ENCODE peak calls at places on chromosomes 5 and 9, in five cellular contexts. One of them, this sample, is unnamed.

GRCh38 chr9:24879591-24879990 is 333.9 kb upstream of the IZUMO3 start:
- DNase-seq in lower lobe of right lung: no peak
- DNase-seq in globus pallidus: no peak
- DNase-seq in mesendoderm: no peak
- DNase-seq in MCF 10A: no peak
- DNase-seq in this sample: no peak

GRCh38 chr5:180026320-180026719 is 45.2 kb downstream of the RNF130 start:
- DNase-seq in lower lobe of right lung: no peak
- DNase-seq in globus pallidus: peak
- DNase-seq in mesendoderm: peak
- DNase-seq in MCF 10A: peak
- DNase-seq in this sample: no peak

GRCh38 chr5:157309796-157310195 is 43.9 kb downstream of the CYFIP2 start:
- DNase-seq in lower lobe of right lung: no peak
- DNase-seq in globus pallidus: no peak
- DNase-seq in mesendoderm: no peak
- DNase-seq in MCF 10A: peak
- DNase-seq in this sample: no peak

GRCh38 chr5:95080026-95080425 is 204.9 kb downstream of the MCTP1 start:
- DNase-seq in lower lobe of right lung: no peak
- DNase-seq in globus pallidus: no peak
- DNase-seq in mesendoderm: no peak
- DNase-seq in MCF 10A: peak
- DNase-seq in this sample: peak

GRCh38 chr5:175517824-175518450 is 39.6 kb downstream of the SFXN1 start:
- DNase-seq in lower lobe of right lung: no peak
- DNase-seq in globus pallidus: no peak
- DNase-seq in mesendoderm: no peak
- DNase-seq in MCF 10A: peak
- DNase-seq in this sample: peak

GRCh38 chr9:97557606-97558095 is 56.2 kb downstream of the TMOD1 start:
- DNase-seq in lower lobe of right lung: peak
- DNase-seq in globus pallidus: peak
- DNase-seq in mesendoderm: no peak
- DNase-seq in MCF 10A: peak
- DNase-seq in this sample: no peak

GRCh38 chr5:123094919-123095693 is 6.1 kb downstream of the PRDM6 start:
- DNase-seq in lower lobe of right lung: no peak
- DNase-seq in globus pallidus: no peak
- DNase-seq in mesendoderm: peak
- DNase-seq in MCF 10A: no peak
- DNase-seq in this sample: no peak

GRCh38 chr5:1666812-1667588 is 132.6 kb downstream of the MRPL36 start:
- DNase-seq in lower lobe of right lung: no peak
- DNase-seq in globus pallidus: no peak
- DNase-seq in mesendoderm: peak
- DNase-seq in MCF 10A: no peak
- DNase-seq in this sample: no peak

GRCh38 chr9:135084262-135084661 is 3.2 kb upstream of the OLFM1 start:
- DNase-seq in lower lobe of right lung: no peak
- DNase-seq in globus pallidus: no peak
- DNase-seq in mesendoderm: no peak
- DNase-seq in MCF 10A: no peak
- DNase-seq in this sample: no peak

GRCh38 chr5:58452566-58453258 is 7.2 kb downstream of the PLK2 start:
- DNase-seq in lower lobe of right lung: no peak
- DNase-seq in globus pallidus: no peak
- DNase-seq in mesendoderm: no peak
- DNase-seq in MCF 10A: no peak
- DNase-seq in this sample: no peak

GRCh38 chr5:174145821-174146220 is 100.3 kb downstream of the NSG2 start:
- DNase-seq in lower lobe of right lung: no peak
- DNase-seq in globus pallidus: peak
- DNase-seq in mesendoderm: peak
- DNase-seq in MCF 10A: peak
- DNase-seq in this sample: no peak

GRCh38 chr9:127739614-127740322 is 4.7 kb upstream of the TOR2A start:
- DNase-seq in lower lobe of right lung: no peak
- DNase-seq in globus pallidus: no peak
- DNase-seq in mesendoderm: no peak
- DNase-seq in MCF 10A: peak
- DNase-seq in this sample: no peak

GRCh38 chr9:123089040-123089439 is 55.6 kb downstream of the GPR21 start:
- DNase-seq in lower lobe of right lung: no peak
- DNase-seq in globus pallidus: no peak
- DNase-seq in mesendoderm: no peak
- DNase-seq in MCF 10A: no peak
- DNase-seq in this sample: no peak

GRCh38 chr9:72443855-72444254 is 77.6 kb upstream of the TMC1 start:
- DNase-seq in lower lobe of right lung: no peak
- DNase-seq in globus pallidus: peak
- DNase-seq in mesendoderm: peak
- DNase-seq in MCF 10A: no peak
- DNase-seq in this sample: no peak

GRCh38 chr5:43997647-43998251 is 391.5 kb downstream of the FGF10 start:
- DNase-seq in lower lobe of right lung: no peak
- DNase-seq in globus pallidus: no peak
- DNase-seq in mesendoderm: no peak
- DNase-seq in MCF 10A: peak
- DNase-seq in this sample: no peak

GRCh38 chr5:79935992-79936643 is 54.9 kb downstream of the MTX3 start:
- DNase-seq in lower lobe of right lung: no peak
- DNase-seq in globus pallidus: no peak
- DNase-seq in mesendoderm: peak
- DNase-seq in MCF 10A: peak
- DNase-seq in this sample: no peak